ENCODE peak calls at places on chromosome X, in nine cellular contexts. Z, M, X, P, W, R, B, T and S are unnamed samples.

GRCh38 chrX:68018248-68019203 is 414.8 kb downstream of the OPHN1 start:
- DNase-seq in Z (no peak), M (no peak), X (no peak), P (peak; percentile 10), W (no peak), R (peak; percentile 6), B (no peak), T (no peak), S (no peak)

GRCh38 chrX:120725874-120726273 is 96.0 kb upstream of the C1GALT1C1 start:
- DNase-seq in Z (no peak), M (no peak), X (no peak), P (no peak), W (no peak), R (no peak), B (no peak), T (no peak), S (no peak)

GRCh38 chrX:14936561-14936960 is 63.3 kb downstream of the MOSPD2 start:
- DNase-seq in Z (no peak), M (peak; percentile 13), X (no peak), P (peak; percentile 24), W (no peak), R (no peak), B (no peak), T (no peak), S (no peak)

GRCh38 chrX:6644411-6644810 is 109.5 kb upstream of the VCX3A start:
- DNase-seq in Z (no peak), M (no peak), X (no peak), P (no peak), W (no peak), R (no peak), B (no peak), T (no peak), S (no peak)

GRCh38 chrX:35150052-35150451 is 207.5 kb downstream of the FAM47B start:
- DNase-seq in Z (no peak), M (no peak), X (no peak), P (no peak), W (no peak), R (no peak), B (no peak), T (no peak), S (no peak)

GRCh38 chrX:9337056-9337455 is 127.8 kb upstream of the TBL1X start:
- DNase-seq in Z (no peak), M (no peak), X (no peak), P (no peak), W (no peak), R (peak; percentile 9), B (no peak), T (no peak), S (no peak)

GRCh38 chrX:150508461-150509367 is 59.7 kb upstream of the MTM1 start:
- DNase-seq in Z (peak; percentile 19), M (no peak), X (peak; percentile 75), P (no peak), W (peak; percentile 23), R (peak; percentile 56), B (peak; percentile 80), T (no peak), S (peak; percentile 25)

GRCh38 chrX:42832764-42833549 is 55.0 kb upstream of the PPP1R2C start:
- DNase-seq in Z (no peak), M (no peak), X (no peak), P (no peak), W (no peak), R (no peak), B (no peak), T (no peak), S (no peak)

GRCh38 chrX:12890467-12890866 is 16.0 kb upstream of the TLR8 start:
- DNase-seq in Z (no peak), M (no peak), X (no peak), P (no peak), W (no peak), R (no peak), B (no peak), T (no peak), S (no peak)

GRCh38 chrX:120781416-120781815 is 94.2 kb downstream of the CT47B1 start:
- DNase-seq in Z (no peak), M (no peak), X (no peak), P (no peak), W (no peak), R (no peak), B (no peak), T (no peak), S (no peak)

GRCh38 chrX:17560385-17560784 is 176.9 kb upstream of the SCML1 start:
- DNase-seq in Z (no peak), M (no peak), X (no peak), P (no peak), W (no peak), R (no peak), B (no peak), T (no peak), S (no peak)

GRCh38 chrX:10484683-10485247 is 135.6 kb downstream of the MID1 start:
- DNase-seq in Z (no peak), M (no peak), X (no peak), P (no peak), W (no peak), R (no peak), B (no peak), T (no peak), S (no peak)

GRCh38 chrX:10486373-10486772 is 134.0 kb downstream of the MID1 start:
- DNase-seq in Z (no peak), M (no peak), X (no peak), P (no peak), W (no peak), R (no peak), B (no peak), T (no peak), S (no peak)

GRCh38 chrX:10483191-10483808 is 137.1 kb downstream of the MID1 start:
- DNase-seq in Z (no peak), M (no peak), X (no peak), P (no peak), W (no peak), R (peak; percentile 54), B (no peak), T (no peak), S (no peak)

GRCh38 chrX:10482708-10483107 is 137.7 kb downstream of the MID1 start:
- DNase-seq in Z (no peak), M (no peak), X (no peak), P (no peak), W (no peak), R (no peak), B (no peak), T (no peak), S (no peak)

GRCh38 chrX:10485331-10485730 is 135.1 kb downstream of the MID1 start:
- DNase-seq in Z (no peak), M (no peak), X (no peak), P (no peak), W (no peak), R (no peak), B (no peak), T (no peak), S (no peak)
- H3K27ac ChIP-seq in Z (peak overlapping the region; percentile 43), M (peak overlapping the region; percentile 65), X (no peak overlapping the region), P (no peak overlapping the region), W (no peak overlapping the region), R (peak overlapping the region; percentile 80), B (no peak overlapping the region), T (no peak overlapping the region), S (no peak overlapping the region)

DNA sequence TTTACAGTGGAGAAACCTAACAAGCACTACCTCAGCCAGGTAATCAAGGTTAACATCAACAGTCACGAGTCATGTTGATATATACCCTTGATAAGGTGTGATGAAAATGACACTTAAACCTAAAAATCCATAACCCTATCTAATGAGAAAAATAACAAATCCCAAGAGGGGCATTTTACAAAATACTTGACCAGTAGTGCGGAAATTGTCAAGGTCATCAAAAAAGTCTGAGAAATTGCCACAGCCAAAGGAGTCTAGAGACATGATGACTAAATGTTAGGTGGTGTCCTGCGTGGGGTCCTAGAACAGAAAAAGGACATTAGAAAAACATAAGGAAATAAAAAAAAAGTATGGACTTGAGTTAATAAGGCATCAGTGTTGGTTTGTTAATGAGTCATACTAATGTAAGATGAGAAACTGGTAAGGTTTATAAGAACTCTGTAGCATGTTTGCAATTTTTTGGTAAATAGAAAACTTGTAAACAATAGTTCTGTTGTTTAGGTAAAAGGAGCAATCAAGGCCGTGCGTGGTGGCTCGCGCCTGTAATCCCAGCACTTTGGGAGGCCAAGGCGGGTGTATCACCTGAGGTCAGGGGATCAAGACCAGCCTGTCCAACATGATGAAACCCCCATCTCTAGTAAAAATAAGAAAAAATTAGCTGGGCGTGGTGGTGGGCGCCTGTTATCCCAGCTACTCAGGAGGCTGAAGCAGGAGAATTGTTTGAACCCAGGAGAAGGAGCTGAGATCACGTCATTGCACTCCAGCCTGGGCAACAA is 2.9 kb downstream of the RPL36A start:
- DNase-seq in Z (no peak), M (no peak), X (no peak), P (no peak), W (no peak), R (no peak), B (no peak), T (no peak), S (no peak)
- TF ChIP-seq POLR2A in Z (no peak), M (no peak), X (no peak), P (no peak), W (no peak), R (no peak), B (no peak), T (no peak), S (no peak)

GRCh38 chrX:49183701-49184281 is 2.4 kb downstream of the PRICKLE3 start:
- DNase-seq in Z (no peak), M (no peak), X (no peak), P (no peak), W (no peak), R (no peak), B (peak; percentile 61), T (no peak), S (no peak)

GRCh38 chrX:49187028-49187394 is 838 bp upstream of the PRICKLE3 start:
- DNase-seq in Z (no peak), M (no peak), X (no peak), P (no peak), W (no peak), R (no peak), B (no peak), T (no peak), S (no peak)

GRCh38 chrX:49186125-49187027 is at the start of gene PRICKLE3:
- DNase-seq in Z (peak; percentile 88), M (peak; percentile 60), X (peak; percentile 89), P (no peak), W (peak; percentile 61), R (peak; percentile 86), B (peak; percentile 81), T (no peak), S (peak; percentile 72)

GRCh38 chrX:49184294-49185061 is 1.7 kb downstream of the PRICKLE3 start:
- DNase-seq in Z (peak; percentile 95), M (peak; percentile 69), X (peak; percentile 95), P (peak; percentile 86), W (peak; percentile 89), R (peak; percentile 90), B (peak; percentile 95), T (peak; percentile 97), S (peak; percentile 89)

GRCh38 chrX:49185062-49185394 is 1.1 kb downstream of the PRICKLE3 start:
- DNase-seq in Z (no peak), M (no peak), X (no peak), P (no peak), W (no peak), R (no peak), B (no peak), T (no peak), S (no peak)
- H3K4me3 ChIP-seq in Z (peak overlapping the region; percentile 64), M (peak overlapping the region; percentile 63), X (peak overlapping the region; percentile 56), P (peak overlapping the region; percentile 71), W (peak overlapping the region; percentile 60), R (peak overlapping the region; percentile 84), B (peak overlapping the region; percentile 41), T (peak overlapping the region; percentile 60), S (peak overlapping the region; percentile 39)

DNA sequence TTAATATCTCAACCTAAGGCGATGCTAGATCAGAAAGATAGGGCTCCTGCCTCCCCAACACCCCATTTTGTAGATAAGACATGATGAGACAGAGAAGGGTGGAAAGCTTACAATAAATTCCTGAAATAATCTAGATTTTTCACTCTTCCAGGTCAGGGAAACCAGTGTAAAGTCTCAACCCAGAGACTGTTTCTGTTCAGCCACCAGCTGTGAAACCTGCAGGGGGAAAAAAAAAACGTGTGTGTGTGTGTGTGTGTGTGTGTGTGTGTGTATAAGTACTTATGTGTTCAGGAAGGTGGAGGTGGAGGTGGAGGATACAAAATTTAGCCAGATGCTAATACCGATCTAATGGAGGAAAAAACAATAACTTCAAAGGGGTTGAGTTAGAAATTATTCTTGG is 773 bp upstream of the ITM2A start:
- DNase-seq in Z (no peak), M (no peak), X (no peak), P (no peak), W (no peak), R (no peak), B (no peak), T (no peak), S (no peak)
- H3K27ac ChIP-seq in Z (peak overlapping the region; percentile 29), M (no peak overlapping the region), X (peak overlapping the region; percentile 65), P (no peak overlapping the region), W (peak overlapping the region; percentile 62), R (peak overlapping the region; percentile 78), B (peak overlapping the region; percentile 41), T (no peak overlapping the region), S (no peak overlapping the region)